ENCODE peak calls at places on chromosomes 16 and 17, in six cellular contexts. H, X, J, O, D and B are unnamed samples.
A peak's percentile ranks its signal among the peaks of the same experiment; 100 is the strongest.

GRCh38 chr17:4547118-4547906 is 7.9 kb downstream of the MYBBP1A start:
- DNase-seq in D (no peak), O (no peak), H (no peak), J (no peak), X (no peak), B (no peak)

GRCh38 chr17:76053230-76054111 is 18.8 kb downstream of the SRP68 start:
- DNase-seq in J (peak; percentile 79), O (no peak), D (no peak), X (peak; percentile 57), H (peak; percentile 45), B (peak; percentile 42)

GRCh38 chr16:76125871-76126270 is 151.3 kb upstream of the CNTNAP4 start:
- DNase-seq in J (no peak), X (no peak), O (no peak), H (no peak), D (no peak), B (no peak)

GRCh38 chr16:88365244-88365865 is 17.4 kb upstream of the ZNF469 start:
- DNase-seq in J (no peak), X (no peak), D (no peak), H (no peak), O (no peak), B (no peak)

GRCh38 chr17:2440930-2441329 is 40.1 kb upstream of the MNT start:
- DNase-seq in H (no peak), D (no peak), X (no peak), J (no peak), O (no peak), B (no peak)

GRCh38 chr17:80260791-80261158 is at the start of gene RNF213:
- DNase-seq in X (peak; percentile 88), O (no peak), J (peak; percentile 6), H (no peak), D (no peak), B (peak; percentile 59)

GRCh38 chr17:49197346-49197998 is 12.9 kb downstream of the GNGT2 start:
- DNase-seq in H (peak; percentile 58), X (peak; percentile 9), J (no peak), D (no peak), O (no peak), B (no peak)

GRCh38 chr17:63975541-63976092 is 2.9 kb upstream of the SCN4A start:
- DNase-seq in D (no peak), O (no peak), X (no peak), H (no peak), J (no peak), B (no peak)

GRCh38 chr17:15233971-15234370 is 31.2 kb downstream of the PMP22 start:
- DNase-seq in X (no peak), J (no peak), D (no peak), O (no peak), H (no peak), B (no peak)

GRCh38 chr17:45413498-45413923 is 19.2 kb downstream of the ARHGAP27 start:
- DNase-seq in D (peak; percentile 57), O (no peak), J (no peak), X (no peak), H (no peak), B (peak; percentile 83)

GRCh38 chr16:3578610-3579551 is 1.7 kb upstream of the NLRC3 start:
- DNase-seq in O (peak; percentile 56), X (peak; percentile 51), D (no peak), J (no peak), H (no peak), B (peak; percentile 96)

GRCh38 chr17:75773808-75774470 is 8.9 kb upstream of the GALK1 start:
- DNase-seq in D (no peak), O (no peak), H (no peak), J (no peak), X (no peak), B (no peak)

GRCh38 chr17:54270499-54270898 is 447.8 kb downstream of the KIF2B start:
- DNase-seq in D (no peak), H (no peak), J (no peak), X (no peak), O (no peak), B (no peak)

GRCh38 chr16:84700518-84701277 is 898 bp downstream of the USP10 start:
- DNase-seq in X (peak; percentile 37), O (no peak), J (peak; percentile 46), D (no peak), H (peak; percentile 29), B (peak; percentile 64)

GRCh38 chr16:14525596-14525995 is 104.5 kb downstream of the PARN start:
- DNase-seq in X (no peak), H (no peak), J (no peak), O (no peak), D (no peak), B (no peak)

GRCh38 chr17:50708050-50709000 is 611 bp upstream of the ANKRD40 start:
- DNase-seq in O (peak; percentile 17), J (peak; percentile 56), H (peak; percentile 44), D (no peak), X (no peak), B (peak; percentile 47)

GRCh38 chr16:54359086-54359485 is 72.5 kb upstream of the IRX3 start:
- DNase-seq in J (no peak), D (no peak), H (no peak), O (no peak), X (no peak), B (no peak)

GRCh38 chr17:83100220-83100852 is 20.9 kb downstream of the METRNL start:
- DNase-seq in X (no peak), J (no peak), H (no peak), D (no peak), O (no peak), B (no peak)

GRCh38 chr16:71840052-71840451 is 5.7 kb upstream of the ATXN1L start:
- DNase-seq in H (no peak), J (no peak), X (no peak), O (no peak), D (no peak), B (no peak)

GRCh38 chr16:31043352-31043751 is 10.0 kb downstream of the STX4 start:
- DNase-seq in D (peak; percentile 44), X (no peak), J (no peak), O (no peak), H (no peak), B (no peak)

GRCh38 chr16:67463059-67463458 is 17.9 kb downstream of the ATP6V0D1 start:
- DNase-seq in H (no peak), X (no peak), O (no peak), D (no peak), J (no peak), B (no peak)

GRCh38 chr17:67995568-67996191 is 589 bp downstream of the C17orf58 start:
- DNase-seq in X (no peak), H (no peak), D (no peak), J (no peak), O (no peak), B (peak; percentile 32)

GRCh38 chr17:7405413-7405881 is 1.6 kb upstream of the TMEM256 start:
- DNase-seq in J (no peak), O (no peak), X (no peak), H (no peak), D (no peak), B (no peak)

GRCh38 chr16:75202069-75202590 is 4.8 kb downstream of the CTRB2 start:
- DNase-seq in D (no peak), H (no peak), X (no peak), O (no peak), J (no peak), B (no peak)

GRCh38 chr17:42543190-42544079 is 7.4 kb downstream of the NAGLU start:
- DNase-seq in X (no peak), D (no peak), J (no peak), H (no peak), O (no peak), B (no peak)
- TF ChIP-seq MAX in X (no peak), D (no peak), J (no peak), H (no peak), O (no peak), B (no peak)

DNA sequence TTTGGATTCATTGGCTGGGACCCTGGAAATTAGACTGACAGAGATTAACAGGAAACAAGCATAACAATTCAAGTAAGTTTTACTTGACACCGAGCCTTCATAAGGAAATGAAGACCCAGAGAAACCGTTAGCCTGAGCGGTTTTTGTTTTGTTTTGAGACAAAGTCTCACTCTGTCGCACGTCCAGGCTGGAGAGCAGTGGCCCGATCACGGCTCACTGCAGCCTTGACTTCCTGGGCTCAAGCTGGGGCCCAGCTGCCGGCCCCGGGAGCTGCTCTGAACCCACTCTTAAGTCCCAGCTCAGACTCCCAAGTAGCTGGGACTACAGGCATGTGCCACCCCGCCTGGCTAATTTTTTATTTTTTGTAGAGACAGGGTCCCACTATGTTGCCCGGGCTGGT is 321.3 kb downstream of the SEC14L1 start:
- DNase-seq in D (no peak), H (no peak), O (peak; percentile 84), J (no peak), X (no peak), B (no peak)
- TF ChIP-seq MYC in D (no peak), H (no peak), O (no peak), J (no peak), X (no peak), B (no peak)

DNA sequence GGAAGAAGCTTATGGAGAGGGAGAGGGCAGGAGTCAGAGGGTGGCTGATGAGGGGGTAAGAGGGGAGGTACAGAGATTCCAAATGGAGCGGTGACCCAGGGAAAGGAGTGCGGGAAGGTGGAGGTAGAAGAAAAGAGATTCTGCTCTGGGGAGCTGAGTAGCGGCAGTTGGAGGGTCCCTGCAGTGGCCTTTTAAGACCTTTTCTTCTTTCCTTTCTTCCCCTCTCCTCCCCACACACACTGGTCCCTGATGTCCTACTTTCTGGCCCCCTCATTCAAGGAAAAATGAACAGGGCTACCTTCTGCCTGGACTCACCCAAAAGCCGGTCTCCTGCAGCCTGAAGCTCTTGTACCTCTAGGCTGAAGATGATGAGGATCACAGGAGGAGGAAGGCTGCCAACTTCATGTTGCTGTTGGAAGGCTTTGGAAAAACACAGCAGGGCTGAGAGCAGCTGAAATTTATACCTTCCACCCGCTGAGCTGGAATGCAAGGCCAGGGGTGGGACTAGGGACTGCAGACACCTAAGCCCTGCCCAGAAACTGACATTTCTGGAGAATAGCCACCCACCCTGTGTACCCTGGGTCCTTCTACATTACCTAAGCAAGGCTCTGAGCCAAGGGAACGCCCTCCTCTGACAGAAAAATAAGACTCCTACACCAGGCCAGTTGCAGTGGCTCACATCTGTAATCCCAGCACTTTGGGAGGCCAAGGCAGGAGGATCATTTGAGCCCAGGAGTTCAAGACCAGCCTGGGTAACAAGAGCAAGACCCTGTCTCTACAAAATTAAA is 9.4 kb upstream of the HEATR6 start:
- DNase-seq in O (no peak), X (peak; percentile 41), H (peak; percentile 55), D (peak; percentile 41), J (no peak), B (no peak)
- H3K4me3 ChIP-seq in O (no peak overlapping the region), X (no peak overlapping the region), H (peak overlapping the region; percentile 15), D (no peak overlapping the region), J (no peak overlapping the region), B (no peak overlapping the region)

GRCh38 chr16:49620158-49620867 is 235.6 kb downstream of the ZNF423 start:
- DNase-seq in D (peak; percentile 51), H (peak; percentile 25), X (peak; percentile 79), O (no peak), J (peak; percentile 71), B (peak; percentile 86)
- TF ChIP-seq MAX in D (no peak), H (no peak), X (no peak), O (no peak), J (no peak), B (no peak)

DNA sequence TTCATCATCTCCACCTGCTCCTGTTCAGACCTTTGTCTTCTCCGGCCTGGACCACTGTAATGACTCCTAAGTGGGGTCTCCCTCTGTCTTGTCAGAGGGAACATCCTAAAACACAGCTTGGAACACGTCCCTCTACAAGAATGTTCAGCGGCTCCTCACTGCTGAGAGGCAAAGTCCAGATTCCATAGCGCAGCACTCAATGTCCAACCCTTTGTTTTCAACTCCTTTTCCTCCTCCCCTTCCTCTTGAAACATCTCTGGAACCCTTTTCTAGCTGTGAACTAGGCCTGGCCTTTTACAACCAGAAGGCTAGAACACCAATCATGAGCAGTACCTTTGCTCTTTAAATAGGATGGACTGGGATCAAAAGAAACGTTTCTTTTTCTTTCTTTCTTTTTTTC is 914 bp downstream of the C17orf50 start:
- DNase-seq in X (no peak), D (peak; percentile 57), O (no peak), J (no peak), H (no peak), B (no peak)
- TF ChIP-seq MYC in X (no peak), D (no peak), O (no peak), J (no peak), H (no peak), B (no peak)